ENCODE peak calls at places on chromosome 5, in four cellular contexts. K is WTC11; G is activated CD4-positive, alpha-beta T cell treated with anti-CD3 and anti-CD28 coated beads, Interleukin-2, amount 50 U/mL, for 1 hour; B is foreskin keratinocyte. W is an unnamed sample.

GRCh38 chr5:28750236-28750635 is 1711.8 kb upstream of the CDH9 start:
- DNase-seq in K (no peak), G (no peak), B (no peak), W (no peak)

GRCh38 chr5:87433945-87434344 is 21.2 kb upstream of the CCNH start:
- DNase-seq in K (no peak), G (no peak), B (no peak), W (no peak)

GRCh38 chr5:13944564-13945195 is at the start of gene DNAH5:
- DNase-seq in K (no peak), G (no peak), B (peak; percentile 28), W (no peak)

GRCh38 chr5:122129332-122129731 is at the start of gene ZNF474:
- DNase-seq in K (peak; percentile 60), G (no peak), B (peak; percentile 94), W (no peak)

GRCh38 chr5:74056789-74057164 is 430.8 kb downstream of the ARHGEF28 start:
- DNase-seq in K (peak; percentile 11), G (no peak), B (no peak), W (no peak)

GRCh38 chr5:45038366-45038987 is 229.7 kb downstream of the MRPS30 start:
- DNase-seq in K (no peak), G (no peak), B (peak; percentile 17), W (no peak)

GRCh38 chr5:125503958-125504357 is 757.5 kb upstream of the ZNF608 start:
- DNase-seq in K (no peak), G (no peak), B (no peak), W (no peak)

GRCh38 chr5:178785999-178786398 is 55.5 kb upstream of the ZNF354A start:
- DNase-seq in K (no peak), G (no peak), B (no peak), W (no peak)

GRCh38 chr5:62111428-62111827 is 194.6 kb upstream of the KIF2A start:
- DNase-seq in K (no peak), G (no peak), B (peak; percentile 29), W (no peak)

GRCh38 chr5:1437876-1438559 is 7.2 kb downstream of the SLC6A3 start:
- DNase-seq in K (no peak), G (no peak), B (no peak), W (no peak)

GRCh38 chr5:32153723-32154122 is 20.4 kb downstream of the GOLPH3 start:
- DNase-seq in K (no peak), G (no peak), B (no peak), W (no peak)

GRCh38 chr5:107451028-107451427 is 219.7 kb downstream of the EFNA5 start:
- DNase-seq in K (no peak), G (no peak), B (no peak), W (no peak)

GRCh38 chr5:147482426-147483196 is 27.3 kb downstream of the DPYSL3 start:
- DNase-seq in K (no peak), G (no peak), B (peak; percentile 1), W (no peak)

GRCh38 chr5:144150996-144151395 is 19.5 kb downstream of the YIPF5 start:
- DNase-seq in K (no peak), G (no peak), B (peak; percentile 27), W (no peak)

W was measured in CD4-positive, alpha-beta memory T cell.